ENCODE peak calls at places on chromosomes 1 and 21, in four cellular contexts. Z is breast epithelium, C is sigmoid colon, P is K562. V is an unnamed sample.

GRCh38 chr1:89842547-89843278 is 21.9 kb downstream of the LRRC8D start:
- DNase-seq in Z (no peak), C (no peak), P (no peak), V (no peak)

GRCh38 chr1:29279896-29280779 is 43.8 kb downstream of the PTPRU start:
- DNase-seq in Z (no peak), C (no peak), P (no peak), V (no peak)

GRCh38 chr1:40976952-40977690 is 2.4 kb upstream of the CTPS1 start:
- DNase-seq in Z (no peak), C (no peak), P (no peak), V (no peak)

GRCh38 chr1:85330711-85331290 is 54.4 kb upstream of the BCL10 start:
- DNase-seq in Z (no peak), C (no peak), P (no peak), V (no peak)

GRCh38 chr21:39562791-39563770 is 49.7 kb upstream of the B3GALT5 start:
- DNase-seq in Z (no peak), C (no peak), P (no peak), V (no peak)

GRCh38 chr1:23743287-23744052 is at the start of gene ELOA:
- DNase-seq in Z (peak), C (peak), P (peak), V (peak)

GRCh38 chr1:203499643-203500278 is 5.8 kb downstream of the OPTC start:
- DNase-seq in Z (no peak), C (no peak), P (no peak), V (no peak)

GRCh38 chr1:64822621-64823020 is 77.7 kb downstream of the RAVER2 start:
- DNase-seq in Z (no peak), C (no peak), P (no peak), V (no peak)

GRCh38 chr1:172145656-172146055 is 274.8 kb upstream of the C1orf105 start:
- DNase-seq in Z (no peak), C (no peak), P (no peak), V (no peak)

GRCh38 chr1:117565745-117566455 is 39.9 kb upstream of the TENT5C start:
- DNase-seq in Z (no peak), C (no peak), P (no peak), V (no peak)

GRCh38 chr1:32215629-32216505 is 6.3 kb downstream of the TMEM234 start:
- DNase-seq in Z (peak), C (no peak), P (peak), V (peak)

GRCh38 chr1:64235133-64235532 is 31.7 kb downstream of the UBE2U start:
- DNase-seq in Z (no peak), C (no peak), P (no peak), V (no peak)

GRCh38 chr1:236888126-236888525 is 93.0 kb downstream of the MTR start:
- DNase-seq in Z (no peak), C (no peak), P (no peak), V (no peak)

GRCh38 chr1:85297855-85298629 is 21.6 kb upstream of the BCL10 start:
- DNase-seq in Z (no peak), C (no peak), P (no peak), V (no peak)

GRCh38 chr1:234957330-234958065 is 171.1 kb downstream of the TOMM20 start:
- DNase-seq in Z (no peak), C (no peak), P (peak), V (peak)

GRCh38 chr1:36597514-36597913 is 114.8 kb upstream of the CSF3R start:
- DNase-seq in Z (no peak), C (no peak), P (no peak), V (no peak)

GRCh38 chr1:225446298-225446941 is 18.6 kb upstream of the LBR start:
- DNase-seq in Z (no peak), C (peak), P (no peak), V (peak)

GRCh38 chr21:45336535-45336810 is 48.8 kb upstream of the POFUT2 start:
- DNase-seq in Z (no peak), C (peak), P (no peak), V (no peak)

GRCh38 chr1:13564073-13564472 is 19.6 kb upstream of the PDPN start:
- DNase-seq in Z (no peak), C (no peak), P (no peak), V (no peak)

GRCh38 chr21:44294391-44295162 is 5.3 kb upstream of the PFKL start:
- DNase-seq in Z (no peak), C (peak), P (no peak), V (no peak)

GRCh38 chr1:67551375-67551774 is 121.2 kb upstream of the SERBP1 start:
- DNase-seq in Z (no peak), C (no peak), P (no peak), V (no peak)

GRCh38 chr1:226722240-226722900 is 16.7 kb downstream of the ITPKB start:
- DNase-seq in Z (no peak), C (no peak), P (no peak), V (peak)

GRCh38 chr1:2099871-2100774 is 49.9 kb downstream of the PRKCZ start:
- DNase-seq in Z (no peak), C (no peak), P (no peak), V (peak)

GRCh38 chr1:77655431-77655974 is 27.0 kb downstream of the ZZZ3 start:
- DNase-seq in Z (no peak), C (no peak), P (no peak), V (no peak)

GRCh38 chr1:156797212-156797871 is 19.3 kb downstream of the SH2D2A start:
- DNase-seq in Z (no peak), C (no peak), P (peak), V (no peak)

GRCh38 chr21:33075128-33075527 is 5.2 kb downstream of the OLIG1 start:
- DNase-seq in Z (no peak), C (no peak), P (no peak), V (no peak)

GRCh38 chr1:39391741-39392679 is 99.4 kb upstream of the BMP8A start:
- DNase-seq in Z (no peak), C (no peak), P (peak), V (no peak)

GRCh38 chr1:72623299-72623708 is 341.0 kb upstream of the NEGR1 start:
- DNase-seq in Z (no peak), C (no peak), P (no peak), V (no peak)

GRCh38 chr21:14602418-14602987 is 56.4 kb upstream of the SAMSN1 start:
- DNase-seq in Z (no peak), C (no peak), P (peak), V (peak)

GRCh38 chr1:54998677-54999076 is at the start of gene BSND:
- DNase-seq in Z (no peak), C (no peak), P (peak), V (peak)

GRCh38 chr1:66752000-66752592 is at the start of gene DYNLT5:
- DNase-seq in Z (no peak), C (peak), P (no peak), V (peak)

DNA sequence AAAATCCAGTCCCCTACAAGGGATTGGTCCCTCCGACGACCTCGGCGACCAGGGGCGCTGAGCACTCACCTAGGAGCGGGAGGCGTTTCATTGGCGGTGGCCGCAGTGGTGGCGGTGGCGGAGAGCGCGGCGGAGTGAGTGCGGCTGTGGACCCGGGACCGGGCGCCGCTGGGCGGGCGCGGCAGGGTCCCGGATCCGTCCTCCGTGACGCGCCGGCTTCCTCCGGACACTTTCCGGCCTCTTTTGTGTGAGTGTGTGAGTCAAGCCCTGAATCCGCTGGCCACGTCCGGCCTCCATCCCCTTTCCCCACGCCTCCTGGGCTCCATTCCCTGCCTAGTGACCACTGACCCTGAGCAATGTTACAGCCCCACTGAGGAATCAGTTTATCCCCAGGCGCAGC is at the start of gene ADGRL4:
- DNase-seq in Z (no peak), C (no peak), P (no peak), V (no peak)
- TF ChIP-seq POLR2A in Z (no peak), C (no peak), P (no peak), V (no peak)

DNA sequence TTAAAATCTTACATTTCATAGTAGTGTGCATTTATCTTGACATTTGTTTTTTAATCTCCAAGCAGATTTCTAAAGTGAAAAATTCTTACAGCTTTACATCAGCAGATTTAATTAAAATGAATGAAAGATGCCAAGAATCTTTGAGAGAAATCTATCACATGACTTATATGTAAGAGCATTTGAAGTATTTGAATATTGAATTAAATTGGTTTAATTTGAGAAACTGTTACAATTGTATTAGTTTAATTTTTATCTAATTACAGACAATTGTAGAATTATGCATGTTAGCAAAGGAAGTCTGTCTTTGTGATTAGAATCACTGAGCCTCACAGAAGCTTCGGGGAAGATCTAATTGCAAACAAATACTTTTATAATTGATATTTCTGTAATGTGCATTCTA is 52.2 kb downstream of the ASB17 start:
- DNase-seq in Z (no peak), C (no peak), P (no peak), V (no peak)
- H3K27ac ChIP-seq in Z (no peak), C (no peak), P (no peak), V (no peak)

GRCh38 chr1:160087118-160087662 is 5.9 kb downstream of the KCNJ9 start:
- DNase-seq in Z (no peak), C (no peak), P (no peak), V (no peak)
- TF ChIP-seq CTCF in Z (no peak), C (no peak), P (no peak), V (no peak)

GRCh38 chr1:52145137-52145536 is 3.2 kb downstream of the ZFYVE9 start:
- DNase-seq in Z (no peak), C (no peak), P (no peak), V (no peak)

GRCh38 chr1:52141513-52142219 is at the start of gene ZFYVE9:
- DNase-seq in Z (peak), C (peak), P (peak), V (peak)

GRCh38 chr1:52140633-52141512 is 1.0 kb upstream of the ZFYVE9 start:
- DNase-seq in Z (no peak), C (no peak), P (no peak), V (no peak)

GRCh38 chr1:52139817-52140540 is 1.9 kb upstream of the ZFYVE9 start:
- DNase-seq in Z (no peak), C (no peak), P (no peak), V (no peak)

DNA sequence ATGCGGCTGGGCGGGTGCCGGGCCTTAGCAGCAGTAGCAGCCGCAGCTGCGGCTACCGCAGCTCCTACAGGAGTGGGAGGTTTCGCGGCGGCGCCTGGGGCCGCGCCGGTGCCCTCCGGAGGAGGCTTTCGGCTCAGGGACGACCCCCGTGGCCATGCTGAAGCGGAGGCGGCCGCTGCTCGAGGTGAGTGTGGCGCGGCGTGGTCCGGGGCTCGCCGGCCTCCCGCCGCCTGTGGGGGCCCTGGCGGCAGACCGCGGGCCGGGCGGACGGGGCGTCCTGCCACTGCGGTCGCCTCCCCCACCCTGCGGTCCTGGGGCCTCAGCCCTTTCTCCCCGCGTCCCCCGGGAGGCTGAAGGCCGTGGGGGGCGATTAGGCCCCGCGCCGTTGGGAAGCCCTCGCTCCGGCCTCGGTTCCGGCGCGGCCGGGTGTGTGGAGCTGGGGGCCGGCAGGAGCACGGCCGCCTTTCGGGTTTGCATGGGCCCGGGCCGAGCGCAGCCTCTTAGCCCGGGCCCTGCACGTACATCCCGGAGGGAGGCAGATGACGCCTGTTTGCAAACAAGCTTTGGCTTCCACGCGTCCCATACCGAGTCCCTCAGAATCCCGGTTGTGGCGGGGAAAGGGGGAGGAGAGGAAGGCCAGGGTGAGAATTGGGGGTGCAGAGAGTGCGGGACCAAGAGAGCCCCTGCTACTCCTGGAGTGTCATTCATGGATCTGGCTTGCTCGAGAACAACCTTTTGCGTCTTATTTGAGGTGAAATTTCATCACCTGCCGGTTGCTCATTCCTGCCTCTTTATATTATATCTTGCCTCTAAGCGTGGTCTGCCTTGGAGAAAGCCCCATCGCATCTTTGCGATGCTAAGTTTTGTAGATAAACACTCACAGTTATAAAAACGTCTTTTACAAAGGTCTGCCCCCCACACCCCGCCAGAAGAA is 598 bp downstream of the ZFYVE9 start:
- DNase-seq in Z (no peak), C (peak), P (peak), V (peak)
- TF ChIP-seq POLR2A in Z (no peak), C (no peak), P (no peak), V (no peak)

GRCh38 chr21:34221331-34222030 is 142.3 kb upstream of the KCNE2 start:
- DNase-seq in Z (no peak), C (no peak), P (no peak), V (no peak)
- H3K27ac ChIP-seq in Z (no peak), C (no peak), P (no peak), V (no peak)

DNA sequence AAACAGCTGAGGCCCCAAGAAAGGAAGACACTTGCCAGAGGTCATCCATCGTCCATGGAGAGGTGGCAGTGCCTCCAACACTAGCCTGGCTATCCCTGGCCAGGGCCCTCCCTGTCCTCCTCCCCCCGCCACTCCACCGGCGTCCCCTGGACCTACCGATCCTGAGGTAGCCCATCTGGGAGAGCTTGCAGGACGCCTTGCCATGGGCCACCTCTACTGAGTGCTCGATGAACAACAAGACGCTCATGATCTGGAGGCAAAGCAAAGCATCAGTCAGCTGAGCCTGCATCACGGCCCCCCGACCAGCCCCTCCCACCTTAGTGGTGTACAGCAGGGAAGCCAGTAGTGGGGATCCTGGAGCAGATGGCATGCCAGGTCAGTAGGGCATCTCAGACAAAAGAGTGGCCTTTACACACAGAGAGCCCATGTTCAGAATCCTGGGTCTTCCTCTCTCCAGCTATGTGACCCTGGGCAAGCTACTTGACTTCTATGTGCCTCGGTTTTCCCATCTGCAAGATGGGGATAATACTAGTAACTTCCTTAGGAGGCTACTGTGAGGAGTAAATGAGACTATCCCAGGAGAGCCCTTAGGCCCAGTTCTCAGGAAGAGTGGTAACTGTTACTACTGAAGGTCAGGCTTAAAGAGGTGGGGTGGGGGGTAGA is 15.1 kb downstream of the LAPTM5 start:
- DNase-seq in Z (no peak), C (no peak), P (no peak), V (no peak)
- TF ChIP-seq CTCF in Z (no peak), C (no peak), P (no peak), V (no peak)

GRCh38 chr1:44212355-44213221 is 683 bp upstream of the DMAP1 start:
- DNase-seq in Z (no peak), C (no peak), P (no peak), V (no peak)

GRCh38 chr1:44217809-44218410 is 4.6 kb downstream of the DMAP1 start:
- DNase-seq in Z (peak), C (peak), P (peak), V (peak)

GRCh38 chr1:44218503-44219300 is 5.4 kb downstream of the DMAP1 start:
- DNase-seq in Z (no peak), C (no peak), P (no peak), V (no peak)

GRCh38 chr1:44210595-44210994 is 2.7 kb upstream of the DMAP1 start:
- DNase-seq in Z (no peak), C (no peak), P (no peak), V (no peak)

DNA sequence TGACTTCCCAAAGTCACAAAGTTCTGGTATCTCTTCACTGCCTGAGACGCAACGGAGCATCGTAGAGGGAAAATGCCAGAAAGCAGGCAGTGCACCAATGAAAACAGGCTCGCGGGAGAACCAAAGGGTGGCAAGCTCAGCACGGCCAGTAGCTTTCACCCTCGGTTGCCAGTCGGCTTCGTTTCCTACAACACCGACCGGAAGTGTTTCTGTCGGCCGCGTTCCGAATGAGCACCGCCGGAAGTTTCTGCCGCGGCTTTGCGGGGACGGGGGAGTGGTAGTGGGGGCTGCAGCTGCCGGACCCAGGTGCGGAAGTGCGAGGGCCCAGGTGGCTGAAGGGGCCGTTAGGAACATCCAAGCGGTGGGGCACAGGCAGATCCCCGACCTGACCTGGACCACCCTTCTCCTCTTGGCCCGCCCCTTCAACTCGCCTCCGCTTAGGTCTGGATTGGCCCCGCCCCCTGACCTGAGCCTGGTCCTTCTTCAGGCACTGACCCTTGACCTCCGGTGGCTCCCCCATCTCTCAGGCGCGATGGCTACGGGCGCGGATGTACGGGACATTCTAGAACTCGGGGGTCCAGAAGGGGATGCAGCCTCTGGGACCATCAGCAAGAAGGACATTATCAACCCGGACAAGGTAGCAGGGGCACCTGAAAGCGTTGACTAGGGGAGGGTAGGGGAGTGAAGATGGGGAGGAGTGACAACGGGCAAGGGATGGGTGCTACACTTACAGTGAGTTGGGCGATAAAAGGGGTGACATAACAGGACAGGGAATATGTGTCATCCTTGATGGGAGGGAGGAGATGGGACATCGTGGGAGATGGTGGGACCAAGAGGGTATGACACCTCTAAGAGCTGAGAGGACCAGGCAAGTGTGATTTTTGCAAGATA is at the start of gene DMAP1:
- DNase-seq in Z (peak), C (peak), P (peak), V (peak)
- TF ChIP-seq POLR2A in Z (no peak), C (no peak), P (peak), V (peak)

GRCh38 chr1:33872275-33872674 is 8.4 kb downstream of the HMGB4 start:
- DNase-seq in Z (no peak), C (no peak), P (no peak), V (no peak)
- H3K27ac ChIP-seq in Z (peak), C (no peak), P (no peak), V (no peak)